ENCODE peak calls at places on chromosome 11, in eight cellular contexts. B is BE2C; C is T-helper 2 cell; E is A549; J is H9; G is activated naive CD4-positive, alpha-beta T cell; A is stimulated activated CD4-positive, alpha-beta T cell treated with anti-CD3 and anti-CD28 coated beads, TNF-alpha, amount 100 ng/mL, for 1 hour; N is HT1080. U is an unnamed sample.

GRCh38 chr11:30586251-30587144 is at the start of gene MPPED2:
- DNase-seq in C (no peak), N (no peak), A (no peak), G (no peak), E (peak), B (peak), J (peak), U (peak)

GRCh38 chr11:86676533-86677154 is 4.2 kb upstream of the ME3 start:
- DNase-seq in J (peak), E (peak), N (peak), G (no peak), B (peak), A (no peak), C (no peak), U (peak)

GRCh38 chr11:33530824-33531223 is 169.8 kb downstream of the C11orf91 start:
- DNase-seq in E (no peak), A (no peak), B (no peak), G (no peak), N (peak), J (no peak), C (no peak), U (no peak)

GRCh38 chr11:113715882-113716625 is 9.9 kb upstream of the TMPRSS5 start:
- DNase-seq in J (no peak), C (no peak), G (no peak), A (no peak), B (no peak), N (no peak), E (no peak), U (no peak)

GRCh38 chr11:134581966-134582787 is 170.1 kb upstream of the B3GAT1 start:
- DNase-seq in G (no peak), E (no peak), C (no peak), B (no peak), A (no peak), N (no peak), J (peak), U (no peak)

GRCh38 chr11:10607462-10607861 is 39.0 kb upstream of the LYVE1 start:
- DNase-seq in B (no peak), J (no peak), C (no peak), N (no peak), A (no peak), E (no peak), G (no peak), U (no peak)

GRCh38 chr11:60972182-60973030 is 926 bp downstream of the CD6 start:
- DNase-seq in B (no peak), G (no peak), C (no peak), J (no peak), A (no peak), E (no peak), N (no peak), U (no peak)

GRCh38 chr11:133948711-133949110 is 8.1 kb downstream of the IGSF9B start:
- DNase-seq in A (no peak), G (no peak), C (no peak), N (no peak), J (no peak), E (no peak), B (no peak), U (no peak)

GRCh38 chr11:11390068-11390775 is 37.2 kb upstream of the CSNK2A3 start:
- DNase-seq in E (no peak), C (no peak), J (no peak), B (no peak), A (no peak), G (no peak), N (no peak), U (no peak)

GRCh38 chr11:106763516-106763915 is 254.8 kb downstream of the GUCY1A2 start:
- DNase-seq in N (no peak), G (no peak), E (no peak), B (no peak), A (no peak), J (no peak), C (no peak), U (no peak)

GRCh38 chr11:117570701-117571100 is 226.3 kb downstream of the DSCAML1 start:
- DNase-seq in N (no peak), B (peak), E (no peak), G (no peak), A (no peak), C (no peak), J (no peak), U (no peak)

GRCh38 chr11:72781063-72781312 is 12.9 kb downstream of the STARD10 start:
- DNase-seq in G (no peak), N (no peak), C (no peak), J (no peak), B (no peak), E (no peak), A (no peak), U (no peak)

GRCh38 chr11:113675003-113675471 is 31.1 kb downstream of the TMPRSS5 start:
- DNase-seq in B (no peak), N (peak), J (no peak), A (no peak), E (no peak), G (no peak), C (no peak), U (peak)

GRCh38 chr11:87820026-87820425 is 355.2 kb downstream of the RAB38 start:
- DNase-seq in C (no peak), J (no peak), B (no peak), N (no peak), A (no peak), G (no peak), E (no peak), U (no peak)

GRCh38 chr11:776459-777287 is 614 bp downstream of the GATD1 start:
- DNase-seq in J (peak), N (peak), E (no peak), B (peak), A (peak), C (no peak), G (no peak), U (peak)

GRCh38 chr11:120709808-120710207 is 198.3 kb downstream of the GRIK4 start:
- DNase-seq in G (no peak), E (no peak), N (no peak), C (no peak), J (no peak), A (no peak), B (no peak), U (peak)

GRCh38 chr11:2741377-2742131 is 41.8 kb upstream of the KCNQ1OT1 start:
- DNase-seq in G (no peak), J (no peak), B (no peak), N (peak), A (no peak), E (peak), C (no peak), U (peak)

GRCh38 chr11:127471662-127472061 is 471.1 kb upstream of the KIRREL3 start:
- DNase-seq in B (no peak), J (no peak), A (no peak), G (no peak), E (no peak), N (no peak), C (no peak), U (no peak)

GRCh38 chr11:133907216-133907615 is 49.6 kb downstream of the IGSF9B start:
- DNase-seq in N (no peak), A (no peak), C (no peak), G (no peak), J (no peak), B (no peak), E (no peak), U (no peak)

GRCh38 chr11:39247570-39248137 is 2211.8 kb downstream of the LRRC4C start:
- DNase-seq in E (no peak), A (no peak), C (no peak), J (no peak), N (no peak), G (no peak), B (no peak), U (no peak)

GRCh38 chr11:43681543-43681942 is 1.0 kb downstream of the HSD17B12 start:
- DNase-seq in B (no peak), J (no peak), N (peak), C (no peak), E (peak), G (no peak), A (no peak), U (peak)

GRCh38 chr11:45755281-45755859 is 49.6 kb upstream of the SLC35C1 start:
- DNase-seq in C (no peak), G (no peak), E (no peak), A (no peak), B (no peak), J (no peak), N (no peak), U (no peak)

GRCh38 chr11:130146797-130147196 is 12.8 kb upstream of the ST14 start:
- DNase-seq in J (no peak), C (no peak), N (no peak), G (no peak), A (no peak), E (no peak), B (no peak), U (no peak)

GRCh38 chr11:77121876-77122575 is 6.0 kb upstream of the MYO7A start:
- DNase-seq in J (no peak), E (no peak), N (no peak), C (no peak), G (no peak), A (no peak), B (no peak), U (no peak)

GRCh38 chr11:65787649-65788622 is 1.1 kb downstream of the OVOL1 start:
- DNase-seq in J (peak), C (no peak), A (no peak), B (no peak), E (no peak), G (no peak), N (no peak), U (no peak)

GRCh38 chr11:74257934-74258553 is 53.4 kb downstream of the P4HA3 start:
- DNase-seq in C (no peak), J (no peak), N (no peak), B (no peak), G (no peak), E (peak), A (no peak), U (no peak)

GRCh38 chr11:118608268-118609214 is 1.1 kb downstream of the PHLDB1 start:
- DNase-seq in B (peak), E (peak), J (no peak), A (peak), C (peak), N (peak), G (peak), U (peak)

GRCh38 chr11:78425436-78425835 is 7.8 kb upstream of the GAB2 start:
- DNase-seq in N (no peak), G (no peak), J (no peak), E (no peak), B (no peak), C (no peak), A (no peak), U (no peak)

GRCh38 chr11:59174664-59175033 is 2.7 kb downstream of the DTX4 start:
- DNase-seq in G (no peak), B (no peak), A (no peak), C (no peak), E (peak), N (peak), J (no peak), U (peak)

GRCh38 chr11:107856981-107857517 is 1.5 kb downstream of the SLC35F2 start:
- DNase-seq in J (no peak), A (no peak), G (no peak), C (no peak), N (peak), E (peak), B (no peak), U (no peak)

GRCh38 chr11:2261436-2262230 is 8.8 kb downstream of the ASCL2 start:
- DNase-seq in N (no peak), G (no peak), J (no peak), A (no peak), B (no peak), C (no peak), E (no peak), U (no peak)

GRCh38 chr11:119794756-119795155 is 65.8 kb upstream of the NECTIN1 start:
- DNase-seq in N (no peak), B (no peak), E (no peak), J (no peak), A (no peak), G (no peak), C (no peak), U (no peak)

GRCh38 chr11:96782632-96783031 is 392.8 kb downstream of the JRKL start:
- DNase-seq in E (no peak), A (no peak), G (no peak), J (no peak), C (no peak), N (no peak), B (no peak), U (no peak)

GRCh38 chr11:61774441-61774840 is 18.0 kb downstream of the TMEM258 start:
- DNase-seq in C (no peak), E (no peak), A (no peak), J (no peak), N (no peak), G (no peak), B (no peak), U (no peak)

GRCh38 chr11:79466411-79466810 is 25.6 kb upstream of the TENM4 start:
- DNase-seq in J (no peak), G (no peak), A (no peak), B (no peak), N (peak), E (no peak), C (no peak), U (no peak)

GRCh38 chr11:93838967-93839366 is 11.5 kb downstream of the VSTM5 start:
- DNase-seq in N (no peak), G (no peak), E (no peak), A (no peak), C (no peak), J (peak), B (no peak), U (peak)

GRCh38 chr11:40183073-40184064 is 1276.1 kb downstream of the LRRC4C start:
- DNase-seq in E (no peak), C (no peak), B (no peak), J (no peak), N (no peak), A (no peak), G (no peak), U (no peak)

GRCh38 chr11:26102325-26102724 is 229.6 kb upstream of the ANO3 start:
- DNase-seq in E (no peak), A (no peak), C (no peak), J (no peak), B (no peak), N (no peak), G (no peak), U (no peak)

GRCh38 chr11:1888811-1889526 is 2.7 kb downstream of the PRR33 start:
- DNase-seq in N (no peak), G (peak), E (no peak), J (no peak), A (peak), B (no peak), C (no peak), U (no peak)